ENCODE peak calls at places on chromosomes 5 and 9, in six cellular contexts. T is left lung; J is GM23248; A is gastrocnemius medialis; M is effector memory CD4-positive, alpha-beta T cell; N is H1. O is an unnamed sample. For H3K4me1, the result is how much of the 10 kb centered on the place peaks cover.

GRCh38 chr9:1013018-1013417 is 36.6 kb downstream of the DMRT3 start:
- DNase-seq in T (no peak), J (no peak), A (no peak), M (no peak), N (no peak), O (no peak)

GRCh38 chr9:119157196-119157595 is 212.0 kb downstream of the BRINP1 start:
- DNase-seq in T (no peak), J (peak), A (no peak), M (no peak), N (no peak), O (no peak)

GRCh38 chr5:27437594-27438200 is 399.3 kb upstream of the CDH9 start:
- DNase-seq in T (no peak), J (no peak), A (no peak), M (no peak), N (no peak), O (no peak)

GRCh38 chr5:89930591-89931383 is 478.8 kb downstream of the CETN3 start:
- DNase-seq in T (no peak), J (peak), A (no peak), M (no peak), N (no peak), O (no peak)

GRCh38 chr5:17123785-17124184 is 93.6 kb upstream of the BASP1 start:
- DNase-seq in T (no peak), J (no peak), A (no peak), M (no peak), N (no peak), O (no peak)

GRCh38 chr5:64576241-64576640 is 70.4 kb downstream of the RGS7BP start:
- DNase-seq in T (no peak), J (peak), A (no peak), M (no peak), N (no peak), O (no peak)

GRCh38 chr9:24459898-24460297 is 85.8 kb downstream of the IZUMO3 start:
- DNase-seq in T (no peak), J (no peak), A (no peak), M (no peak), N (no peak), O (no peak)

GRCh38 chr9:119968837-119969707 is 599.8 kb upstream of the BRINP1 start:
- DNase-seq in T (peak), J (peak), A (peak), M (peak), N (peak), O (no peak)

GRCh38 chr5:218457-219289 is 553 bp downstream of the SDHA start:
- DNase-seq in T (peak), J (peak), A (no peak), M (no peak), N (no peak), O (peak)

GRCh38 chr9:127923046-127923445 is 6.2 kb upstream of the ST6GALNAC4 start:
- DNase-seq in T (no peak), J (no peak), A (no peak), M (no peak), N (no peak), O (no peak)

GRCh38 chr9:77651203-77651602 is 3.1 kb upstream of the GNA14 start:
- DNase-seq in T (no peak), J (no peak), A (no peak), M (no peak), N (no peak), O (no peak)

GRCh38 chr9:14863402-14863801 is 46.8 kb downstream of the FREM1 start:
- DNase-seq in T (no peak), J (peak), A (no peak), M (no peak), N (no peak), O (no peak)

GRCh38 chr5:41921874-41922273 is 3.2 kb upstream of the FBXO4 start:
- DNase-seq in T (no peak), J (peak), A (no peak), M (no peak), N (no peak), O (no peak)

GRCh38 chr9:98887918-98888510 is 55.7 kb upstream of the COL15A1 start:
- DNase-seq in T (no peak), J (peak), A (no peak), M (no peak), N (no peak), O (no peak)

GRCh38 chr9:72154468-72155281 is 5.4 kb downstream of the GDA start:
- DNase-seq in T (no peak), J (peak), A (no peak), M (no peak), N (no peak), O (no peak)

GRCh38 chr5:95712347-95712958 is 18.7 kb upstream of the RHOBTB3 start:
- DNase-seq in T (no peak), J (peak), A (no peak), M (no peak), N (no peak), O (no peak)

GRCh38 chr9:93577045-93577939 is 908 bp downstream of the PHF2 start:
- DNase-seq in T (peak), J (peak), A (no peak), M (no peak), N (no peak), O (no peak)

GRCh38 chr5:129094924-129095797 is 612 bp downstream of the ISOC1 start:
- DNase-seq in T (peak), J (peak), A (peak), M (peak), N (peak), O (peak)

GRCh38 chr5:16754621-16755020 is 137.8 kb upstream of the RETREG1 start:
- DNase-seq in T (no peak), J (no peak), A (no peak), M (no peak), N (no peak), O (no peak)

GRCh38 chr5:134824681-134825080 is 21.1 kb upstream of the C5orf24 start:
- DNase-seq in T (no peak), J (no peak), A (no peak), M (no peak), N (no peak), O (no peak)

GRCh38 chr9:82891321-82891720 is 171.6 kb downstream of the RASEF start:
- DNase-seq in T (no peak), J (no peak), A (no peak), M (no peak), N (no peak), O (no peak)

GRCh38 chr5:67021522-67022316 is 174.9 kb downstream of the CD180 start:
- DNase-seq in T (no peak), J (peak), A (no peak), M (no peak), N (no peak), O (no peak)

GRCh38 chr9:95497772-95498171 is 19.0 kb downstream of the PTCH1 start:
- DNase-seq in T (no peak), J (peak), A (no peak), M (no peak), N (no peak), O (no peak)

GRCh38 chr5:116739648-116740047 is 165.0 kb upstream of the SEMA6A start:
- DNase-seq in T (no peak), J (no peak), A (no peak), M (no peak), N (no peak), O (no peak)

GRCh38 chr5:98309785-98310566 is 463.5 kb upstream of the RGMB start:
- DNase-seq in T (no peak), J (peak), A (no peak), M (no peak), N (peak), O (no peak)

GRCh38 chr5:1724822-1725602 is 74.6 kb downstream of the MRPL36 start:
- DNase-seq in T (peak), J (no peak), A (no peak), M (no peak), N (peak), O (no peak)

GRCh38 chr5:80141147-80141671 is 106.1 kb downstream of the THBS4 start:
- DNase-seq in T (peak), J (peak), A (peak), M (no peak), N (peak), O (peak)

GRCh38 chr9:91395553-91396470 is 27.8 kb downstream of the NFIL3 start:
- DNase-seq in T (no peak), J (peak), A (no peak), M (no peak), N (no peak), O (no peak)

GRCh38 chr5:59661939-59662615 is 231.4 kb downstream of the PDE4D start:
- DNase-seq in T (no peak), J (no peak), A (no peak), M (no peak), N (no peak), O (no peak)

GRCh38 chr9:73613092-73613701 is 461.5 kb downstream of the ANXA1 start:
- DNase-seq in T (no peak), J (no peak), A (no peak), M (no peak), N (no peak), O (no peak)

GRCh38 chr5:120463991-120464626 is at the start of gene PRR16:
- DNase-seq in T (peak), J (peak), A (peak), M (no peak), N (peak), O (peak)

GRCh38 chr5:125483609-125484008 is 737.2 kb upstream of the ZNF608 start:
- DNase-seq in T (no peak), J (no peak), A (no peak), M (no peak), N (no peak), O (no peak)

GRCh38 chr5:125484272-125485002 is 738.0 kb upstream of the ZNF608 start:
- DNase-seq in T (no peak), J (peak), A (peak), M (no peak), N (no peak), O (peak)

GRCh38 chr5:125486634-125487033 is 740.2 kb upstream of the ZNF608 start:
- DNase-seq in T (no peak), J (peak), A (no peak), M (no peak), N (no peak), O (no peak)

GRCh38 chr5:125487231-125487630 is 740.8 kb upstream of the ZNF608 start:
- DNase-seq in T (no peak), J (peak), A (no peak), M (no peak), N (no peak), O (no peak)

DNA sequence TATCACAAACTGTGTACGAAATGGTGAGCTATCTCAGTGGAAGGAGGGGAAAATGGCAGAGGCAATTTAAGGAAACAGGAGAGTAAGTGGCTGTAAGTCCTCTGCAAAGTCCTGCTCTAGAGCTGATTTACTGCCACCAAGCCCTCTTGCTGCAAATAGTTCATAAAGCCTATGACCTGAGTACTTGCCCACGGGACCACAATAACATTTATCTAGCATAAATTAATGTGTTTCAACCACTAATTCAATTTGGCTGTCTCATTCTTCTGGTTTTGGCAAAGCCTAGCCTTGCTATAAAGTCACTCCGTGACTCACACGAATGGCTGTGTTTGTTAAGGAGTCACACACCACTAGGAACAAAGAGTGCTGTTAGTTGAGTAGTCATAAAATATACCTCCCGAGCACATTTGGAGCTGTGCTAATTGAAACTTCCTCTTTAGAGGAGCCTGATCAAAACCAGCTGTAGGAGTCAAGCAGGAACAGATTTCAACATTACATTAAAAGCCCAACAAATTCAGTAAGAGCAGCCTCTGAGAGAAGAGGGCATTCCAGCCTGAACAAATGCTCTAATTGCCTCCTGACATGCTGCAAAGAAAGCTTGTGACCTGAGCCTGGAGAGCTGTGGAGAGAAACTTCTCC is 738.7 kb upstream of the ZNF608 start:
- DNase-seq in T (no peak), J (peak), A (peak), M (no peak), N (no peak), O (peak)
- H3K4me3 ChIP-seq in T (no peak), J (peak), A (peak), M (no peak), N (no peak), O (no peak)

GRCh38 chr5:82354543-82354942 is 76.4 kb upstream of the RPS23 start:
- DNase-seq in T (no peak), J (no peak), A (no peak), M (no peak), N (no peak), O (no peak)

GRCh38 chr5:82355496-82355895 is 77.3 kb upstream of the RPS23 start:
- DNase-seq in T (no peak), J (no peak), A (no peak), M (no peak), N (no peak), O (no peak)

GRCh38 chr5:82356808-82357671 is 78.9 kb upstream of the RPS23 start:
- DNase-seq in T (no peak), J (peak), A (peak), M (peak), N (no peak), O (peak)

GRCh38 chr5:82355053-82355452 is 76.9 kb upstream of the RPS23 start:
- DNase-seq in T (no peak), J (no peak), A (no peak), M (no peak), N (no peak), O (no peak)

DNA sequence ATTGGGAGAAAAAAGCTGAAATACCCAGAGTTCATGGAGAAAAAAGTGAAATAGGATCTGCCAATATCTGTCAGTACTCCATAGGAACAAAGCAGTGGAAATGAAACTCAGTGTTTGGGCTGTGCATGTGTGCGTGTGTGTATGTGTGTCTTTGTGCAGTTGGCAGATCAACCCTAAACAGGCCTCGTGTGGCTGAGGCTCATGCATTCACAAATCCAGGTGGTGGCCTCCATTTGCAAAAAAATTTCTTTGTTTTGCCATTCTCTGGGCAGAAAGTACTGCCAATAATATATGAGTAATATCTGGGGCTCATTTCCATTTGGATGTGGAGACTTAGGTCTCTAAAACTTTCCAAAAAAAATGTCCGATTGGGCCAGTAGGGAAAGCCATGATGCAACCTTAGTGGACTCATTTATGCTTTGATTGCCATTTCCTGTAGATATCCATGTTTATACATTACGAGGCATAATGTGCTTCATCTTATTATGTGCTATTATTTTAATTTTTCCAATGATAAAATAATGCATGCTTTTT is 77.8 kb upstream of the RPS23 start:
- DNase-seq in T (no peak), J (peak), A (no peak), M (no peak), N (no peak), O (no peak)
- H3K4me1 ChIP-seq in T (under half), J (under half), A (under half), M (under half), N (under half), O (under half)

GRCh38 chr9:112348257-112348992 is 15.0 kb upstream of the PTBP3 start:
- DNase-seq in T (peak), J (peak), A (peak), M (peak), N (peak), O (peak)
- H3K4me3 ChIP-seq in T (peak), J (peak), A (peak), M (peak), N (peak), O (peak)

GRCh38 chr9:125238127-125238914 is 2.8 kb downstream of the HSPA5 start:
- DNase-seq in T (no peak), J (peak), A (no peak), M (no peak), N (no peak), O (no peak)
- H3K4me1 ChIP-seq in T (half or more), J (half or more), A (half or more), M (under half), N (under half), O (under half)

GRCh38 chr5:179221877-179222220 is 123.4 kb downstream of the ADAMTS2 start:
- DNase-seq in T (peak), J (no peak), A (no peak), M (no peak), N (no peak), O (no peak)

GRCh38 chr5:179221196-179221876 is 123.9 kb downstream of the ADAMTS2 start:
- DNase-seq in T (peak), J (no peak), A (no peak), M (no peak), N (no peak), O (no peak)

GRCh38 chr5:179222246-179223017 is 122.8 kb downstream of the ADAMTS2 start:
- DNase-seq in T (peak), J (no peak), A (no peak), M (no peak), N (no peak), O (no peak)

GRCh38 chr5:179219661-179220620 is 125.3 kb downstream of the ADAMTS2 start:
- DNase-seq in T (peak), J (no peak), A (no peak), M (no peak), N (no peak), O (no peak)

GRCh38 chr5:179220716-179221115 is 124.5 kb downstream of the ADAMTS2 start:
- DNase-seq in T (peak), J (no peak), A (no peak), M (no peak), N (no peak), O (no peak)
- H3K4me3 ChIP-seq in T (no peak), J (no peak), A (no peak), M (no peak), N (no peak), O (no peak)

DNA sequence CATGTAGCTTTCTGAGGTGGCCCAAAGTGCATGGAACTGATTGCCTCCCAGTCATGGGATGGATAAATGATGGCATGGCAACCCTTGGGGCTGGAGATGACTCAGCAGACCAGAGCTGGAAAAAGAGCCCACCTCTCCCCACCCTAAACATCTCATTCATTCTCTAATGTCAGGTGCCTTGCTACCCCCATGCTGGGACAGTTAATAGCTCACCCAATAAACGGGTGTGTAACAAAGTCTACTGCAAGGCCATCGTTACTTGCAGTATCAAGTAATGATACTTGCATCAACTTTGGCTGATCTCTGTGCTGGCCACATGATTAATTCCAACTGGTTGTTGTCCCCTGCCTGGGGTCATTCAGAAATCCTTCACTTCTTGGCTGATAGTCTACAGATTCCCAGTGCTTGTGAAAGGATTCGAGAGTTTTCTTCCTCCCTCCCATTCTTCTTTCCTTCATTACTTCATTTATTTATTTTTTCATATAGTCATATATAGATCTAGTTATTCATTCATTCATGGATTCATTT is 122.8 kb upstream of the TRIM32 start:
- DNase-seq in T (no peak), J (no peak), A (no peak), M (no peak), N (no peak), O (no peak)
- H3K4me1 ChIP-seq in T (under half), J (under half), A (under half), M (under half), N (under half), O (under half)

DNA sequence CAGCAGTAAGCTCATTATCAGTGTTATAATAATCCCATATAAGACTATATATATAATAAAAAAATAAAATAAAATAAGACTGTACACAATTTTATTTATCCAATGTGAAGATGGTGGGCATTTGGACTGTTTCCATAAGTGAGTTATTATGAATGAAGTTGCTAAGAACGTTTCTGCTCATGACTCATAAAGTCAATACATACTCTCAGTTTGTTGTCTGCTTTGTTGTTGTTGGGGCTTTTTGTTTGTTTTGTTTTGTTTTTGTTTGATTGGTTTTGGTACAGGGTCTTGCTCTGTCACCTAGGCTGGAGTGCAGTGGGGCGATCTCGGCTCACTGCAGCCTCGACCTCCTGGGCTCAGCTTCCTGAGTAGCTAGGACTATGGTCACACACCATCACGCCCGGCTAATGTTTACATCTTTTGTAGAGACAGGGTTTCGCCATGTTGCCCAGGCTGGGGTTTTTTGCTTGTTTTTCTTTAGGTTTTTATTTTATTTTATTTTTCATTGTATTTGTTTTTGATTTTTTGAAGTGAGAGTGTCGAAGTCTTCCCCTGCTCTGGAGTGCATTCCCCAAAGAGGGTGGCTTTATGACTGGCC is 18.0 kb downstream of the TRIM7 start:
- DNase-seq in T (no peak), J (peak), A (no peak), M (no peak), N (no peak), O (no peak)
- H3K4me3 ChIP-seq in T (no peak), J (peak), A (no peak), M (no peak), N (peak), O (no peak)